ENCODE peak calls at places on chromosomes 12 and 14, in nine cellular contexts. R is T-helper 2 cell; C is naive B cell; D is CD14-positive monocyte; W is nucleus accumbens; T is LNCaP clone FGC; E is DMS53; V is activated gamma-delta T cell treated with anti-CD3 and anti-CD28 coated beads, Interleukin-2, amount 50 U/mL, for 16 hours; U is heart left ventricle. Z is an unnamed sample.
A peak's percentile ranks its signal among the peaks of the same experiment; 100 is the strongest.

GRCh38 chr14:35814371-35815005 is 5.4 kb upstream of the RALGAPA1 start:
- DNase-seq in D (peak; percentile 58), T (no peak), W (peak; percentile 5), R (peak; percentile 60), V (peak; percentile 73), C (peak; percentile 66), U (peak; percentile 23), E (peak; percentile 70), Z (no peak)

GRCh38 chr14:36420288-36420687 is 99.7 kb downstream of the NKX2-1 start:
- DNase-seq in C (no peak), V (no peak), T (no peak), U (no peak), W (no peak), E (no peak), R (no peak), D (no peak), Z (no peak)

GRCh38 chr14:41607119-41607785 is 576 bp downstream of the LRFN5 start:
- DNase-seq in U (no peak), V (no peak), E (peak; percentile 51), T (no peak), W (no peak), C (no peak), R (no peak), D (no peak), Z (no peak)

GRCh38 chr12:89862511-89863331 is 154.1 kb upstream of the ATP2B1 start:
- DNase-seq in T (no peak), U (peak; percentile 42), V (peak; percentile 21), C (peak; percentile 75), D (peak; percentile 85), R (peak; percentile 64), E (peak; percentile 14), W (peak; percentile 7), Z (no peak)

GRCh38 chr14:85316701-85317100 is 213.2 kb upstream of the FLRT2 start:
- DNase-seq in U (no peak), V (no peak), E (no peak), C (no peak), W (no peak), D (no peak), R (no peak), T (no peak), Z (no peak)

GRCh38 chr12:8943565-8944186 is 5.8 kb downstream of the M6PR start:
- DNase-seq in W (no peak), R (no peak), U (no peak), V (no peak), E (no peak), T (no peak), C (no peak), D (no peak), Z (no peak)

GRCh38 chr12:47882796-47883546 is 21.8 kb downstream of the VDR start:
- DNase-seq in E (no peak), W (no peak), V (no peak), T (no peak), D (no peak), C (no peak), U (no peak), R (no peak), Z (no peak)

GRCh38 chr12:75943730-75944096 is 87.9 kb downstream of the PHLDA1 start:
- DNase-seq in V (no peak), E (peak; percentile 54), D (no peak), W (no peak), U (no peak), C (no peak), R (no peak), T (no peak), Z (no peak)

GRCh38 chr12:66269757-66270383 is 32.4 kb upstream of the HELB start:
- DNase-seq in W (no peak), U (no peak), R (peak; percentile 21), E (peak; percentile 69), D (no peak), T (peak; percentile 14), V (no peak), C (peak; percentile 7), Z (no peak)